ENCODE peak calls at places on chromosomes 5 and 9, in five cellular contexts. Q, V, F, S and R are unnamed samples.

GRCh38 chr5:7882926-7883325 is 14.0 kb downstream of the MTRR start:
- DNase-seq in Q (no peak), V (no peak), F (no peak), S (no peak), R (no peak)

GRCh38 chr9:35385042-35385441 is 104.9 kb upstream of the RUSC2 start:
- DNase-seq in Q (no peak), V (no peak), F (no peak), S (peak; percentile 20), R (no peak)

GRCh38 chr9:101495810-101496209 is 37.8 kb upstream of the RNF20 start:
- DNase-seq in Q (peak; percentile 50), V (no peak), F (no peak), S (no peak), R (no peak)

GRCh38 chr5:57117601-57118000 is 56.3 kb upstream of the GPBP1 start:
- DNase-seq in Q (no peak), V (no peak), F (no peak), S (no peak), R (no peak)

GRCh38 chr9:618478-618877 is 223.0 kb upstream of the DMRT1 start:
- DNase-seq in Q (no peak), V (no peak), F (no peak), S (no peak), R (no peak)

GRCh38 chr9:81578606-81579005 is 110.7 kb downstream of the TLE1 start:
- DNase-seq in Q (no peak), V (no peak), F (no peak), S (no peak), R (no peak)

GRCh38 chr5:82018462-82018861 is 46.6 kb downstream of the ATG10 start:
- DNase-seq in Q (no peak), V (no peak), F (peak; percentile 55), S (no peak), R (no peak)

GRCh38 chr5:2996687-2997086 is 245.2 kb upstream of the IRX2 start:
- DNase-seq in Q (no peak), V (no peak), F (no peak), S (no peak), R (no peak)

GRCh38 chr5:33685873-33686550 is 205.8 kb downstream of the ADAMTS12 start:
- DNase-seq in Q (no peak), V (no peak), F (no peak), S (no peak), R (no peak)

GRCh38 chr9:120886490-120886967 is 9.5 kb upstream of the PHF19 start:
- DNase-seq in Q (no peak), V (peak; percentile 69), F (no peak), S (no peak), R (no peak)

GRCh38 chr9:133700861-133701320 is 37.3 kb downstream of the SARDH start:
- DNase-seq in Q (no peak), V (no peak), F (no peak), S (no peak), R (no peak)